ENCODE peak calls at places on chromosomes 11 and 22, in five cellular contexts. O is spleen, U is stomach, K is GM12891, B is SK-N-MC. M is an unnamed sample.

GRCh38 chr22:50300620-50301257 is 6.7 kb downstream of the PLXNB2 start:
- DNase-seq in B (no peak), U (peak; percentile 25), K (no peak), O (no peak), M (no peak)

GRCh38 chr11:47185305-47186075 is 744 bp downstream of the PACSIN3 start:
- DNase-seq in B (no peak), U (peak; percentile 70), O (no peak), K (no peak), M (peak; percentile 39)

GRCh38 chr22:30193031-30193794 is 53.3 kb downstream of the LIF start:
- DNase-seq in U (no peak), K (no peak), B (no peak), O (no peak), M (no peak)

GRCh38 chr22:48444320-48445112 is 1383.2 kb downstream of the BRD1 start:
- DNase-seq in K (peak; percentile 67), U (no peak), O (peak; percentile 78), B (no peak), M (no peak)

GRCh38 chr11:107427569-107428180 is 29.9 kb downstream of the CWF19L2 start:
- DNase-seq in K (no peak), O (no peak), U (no peak), B (no peak), M (no peak)

GRCh38 chr11:22082788-22083187 is 110.1 kb upstream of the ANO5 start:
- DNase-seq in O (no peak), U (no peak), B (no peak), K (no peak), M (no peak)

GRCh38 chr11:72426054-72426757 is 8.1 kb downstream of the CLPB start:
- DNase-seq in B (no peak), O (no peak), K (no peak), U (no peak), M (no peak)

GRCh38 chr22:21657361-21658118 is 8.3 kb upstream of the PPIL2 start:
- DNase-seq in O (peak; percentile 95), K (peak; percentile 97), U (peak; percentile 86), B (no peak), M (peak; percentile 89)

GRCh38 chr22:36097880-36098279 is 62.7 kb downstream of the APOL3 start:
- DNase-seq in O (no peak), B (no peak), U (no peak), K (no peak), M (no peak)

GRCh38 chr11:21415566-21415965 is 746.2 kb downstream of the NELL1 start:
- DNase-seq in K (no peak), U (no peak), O (no peak), B (no peak), M (no peak)

GRCh38 chr11:57363131-57363530 is 17.8 kb downstream of the PRG3 start:
- DNase-seq in U (no peak), B (no peak), O (no peak), K (no peak), M (no peak)

GRCh38 chr22:37607010-37607911 is 1.4 kb upstream of the GGA1 start:
- DNase-seq in O (peak; percentile 98), K (peak; percentile 69), U (peak; percentile 97), B (no peak), M (peak; percentile 95)

GRCh38 chr11:79237676-79238075 is 203.2 kb downstream of the TENM4 start:
- DNase-seq in B (no peak), K (no peak), U (no peak), O (no peak), M (no peak)

GRCh38 chr11:32960553-32961164 is 55.0 kb upstream of the DEPDC7 start:
- DNase-seq in B (peak; percentile 18), O (no peak), K (no peak), U (no peak), M (no peak)

DNA sequence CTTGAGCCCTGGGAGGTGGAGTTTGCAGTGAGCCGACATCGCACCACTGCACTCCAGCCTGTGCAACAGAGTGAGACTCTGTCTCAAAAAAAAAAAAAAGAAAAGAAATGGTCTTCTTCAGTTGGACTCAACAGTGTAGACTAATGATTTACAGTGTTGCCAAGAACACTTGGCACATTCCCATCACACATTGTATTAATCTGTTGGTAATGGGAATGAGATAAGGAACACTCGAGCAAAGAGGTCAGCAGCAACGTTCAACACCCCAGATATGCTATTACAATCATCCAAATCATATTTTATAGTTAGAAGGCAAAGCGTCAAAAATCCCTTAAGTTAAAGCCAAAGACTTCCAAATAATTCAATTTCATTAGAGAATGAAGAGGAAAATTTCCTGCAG is 14.5 kb downstream of the CDON start:
- DNase-seq in U (no peak), B (no peak), K (no peak), O (no peak), M (no peak)
- TF ChIP-seq POLR2AphosphoS5 in U (no peak), B (no peak), K (no peak), O (no peak), M (no peak)

DNA sequence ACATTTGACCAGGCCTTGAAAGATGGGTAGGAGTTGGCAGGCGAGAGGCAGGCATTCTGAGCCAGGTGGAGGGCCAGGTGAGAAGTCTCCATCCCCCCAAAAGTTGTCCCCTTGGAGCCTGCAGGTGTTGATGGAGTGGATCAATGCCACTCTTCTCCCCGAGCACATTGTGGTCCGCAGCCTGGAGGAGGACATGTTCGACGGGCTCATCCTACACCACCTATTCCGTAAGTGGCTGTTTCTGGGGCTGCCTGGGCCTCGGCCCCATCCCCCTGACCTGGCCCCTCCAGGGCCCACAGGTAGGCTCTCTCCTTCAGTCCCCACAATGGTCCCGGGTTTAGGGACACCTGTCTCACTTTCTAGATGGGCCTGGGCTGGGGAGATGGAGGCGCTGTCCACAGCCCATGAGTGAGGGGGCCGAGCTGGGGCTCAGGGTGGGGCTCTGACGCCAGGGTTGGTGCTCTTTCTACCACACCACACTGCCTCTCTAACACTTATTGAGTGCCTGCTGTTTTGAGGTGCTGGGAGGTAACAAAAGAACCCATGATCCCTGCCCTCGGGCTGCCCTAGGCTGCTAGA is 7.0 kb downstream of the PARVG start:
- DNase-seq in U (no peak), B (no peak), O (no peak), K (no peak), M (no peak)
- TF ChIP-seq POLR2AphosphoS5 in U (no peak), B (no peak), O (no peak), K (no peak), M (no peak)

GRCh38 chr22:43298062-43298801 is 44.9 kb downstream of the SCUBE1 start:
- DNase-seq in B (no peak), U (no peak), O (no peak), K (no peak), M (no peak)
- TF ChIP-seq POLR2AphosphoS5 in B (no peak), U (no peak), O (no peak), K (no peak), M (no peak)

GRCh38 chr22:19292262-19293230 is 1.0 kb upstream of the CLTCL1 start:
- DNase-seq in U (no peak), O (peak; percentile 82), K (no peak), B (no peak), M (peak; percentile 18)

GRCh38 chr22:19289475-19290161 is 1.9 kb downstream of the CLTCL1 start:
- DNase-seq in U (no peak), B (no peak), K (no peak), O (no peak), M (no peak)

GRCh38 chr22:19290400-19291217 is 910 bp downstream of the CLTCL1 start:
- DNase-seq in O (peak; percentile 80), K (no peak), U (no peak), B (no peak), M (no peak)

GRCh38 chr22:19291218-19291579 is 320 bp downstream of the CLTCL1 start:
- DNase-seq in O (no peak), K (peak; percentile 21), B (no peak), U (peak; percentile 31), M (peak; percentile 40)

DNA sequence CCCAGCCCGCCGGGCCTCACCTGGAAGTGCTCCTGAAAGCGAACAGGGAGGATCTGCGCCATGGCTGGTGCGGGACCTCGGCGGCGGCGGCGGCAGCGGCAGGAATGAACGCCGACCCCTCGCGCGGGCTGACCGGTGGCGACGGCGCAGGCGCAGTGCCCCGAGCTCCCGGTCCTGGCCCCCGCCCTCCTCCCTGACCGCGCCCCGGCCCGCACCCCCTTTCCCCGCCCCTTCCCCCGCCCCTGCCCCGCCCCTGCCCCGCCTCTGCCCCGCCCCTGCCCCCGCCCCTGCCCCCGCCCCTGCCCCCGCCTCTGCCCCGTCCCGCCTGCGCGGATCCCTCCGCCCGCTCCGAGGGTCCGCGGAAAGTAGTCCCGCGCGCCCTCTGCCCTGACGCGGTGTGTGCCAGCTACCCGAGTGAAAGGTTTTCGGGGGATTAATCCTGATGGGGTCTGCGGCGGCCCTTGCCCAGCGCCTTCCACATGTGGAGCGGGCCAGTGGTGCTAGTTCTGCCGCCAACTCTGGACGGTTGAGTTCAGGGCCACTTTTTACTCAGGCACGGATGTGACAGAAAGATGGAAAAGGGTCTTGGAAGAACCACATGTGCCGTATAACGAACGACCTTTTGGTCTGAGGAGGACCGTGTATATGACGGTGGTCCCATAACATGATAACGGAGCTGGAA is at the start of gene CLTCL1:
- DNase-seq in K (peak; percentile 93), U (peak; percentile 84), B (peak; percentile 28), O (peak; percentile 95), M (peak; percentile 86)
- TF ChIP-seq POLR2AphosphoS5 in K (no peak), U (no peak), B (peak; percentile 82), O (peak; percentile 80), M (peak; percentile 45)

GRCh38 chr11:127330044-127330443 is 329.5 kb upstream of the KIRREL3 start:
- DNase-seq in U (no peak), K (no peak), B (no peak), O (no peak), M (no peak)
- TF ChIP-seq POLR2AphosphoS5 in U (no peak), K (no peak), B (no peak), O (no peak), M (no peak)

GRCh38 chr11:12812849-12813248 is 138.6 kb downstream of the TEAD1 start:
- DNase-seq in U (no peak), O (no peak), B (no peak), K (no peak), M (no peak)

GRCh38 chr11:12815150-12815523 is 140.9 kb downstream of the TEAD1 start:
- DNase-seq in U (no peak), K (no peak), B (no peak), O (no peak), M (no peak)

GRCh38 chr11:12811861-12812260 is 137.6 kb downstream of the TEAD1 start:
- DNase-seq in B (no peak), U (no peak), O (no peak), K (no peak), M (no peak)

GRCh38 chr11:12815931-12816494 is 141.8 kb downstream of the TEAD1 start:
- DNase-seq in K (no peak), B (no peak), U (no peak), O (no peak), M (no peak)

GRCh38 chr11:12813371-12814225 is 139.4 kb downstream of the TEAD1 start:
- DNase-seq in U (peak; percentile 39), K (no peak), B (no peak), O (no peak), M (peak; percentile 38)
- TF ChIP-seq POLR2AphosphoS5 in U (no peak), K (no peak), B (no peak), O (no peak), M (no peak)